ENCODE peak calls at places on chromosomes 4 and X, in four cellular contexts. E, N, K and Q are unnamed samples.
A peak's percentile ranks its signal among the peaks of the same experiment; 100 is the strongest.

GRCh38 chrX:18875256-18875878 is 108.5 kb downstream of the PHKA2 start:
- DNase-seq in E (no peak), N (no peak), K (no peak), Q (no peak)

GRCh38 chr4:82362565-82362964 is 11.2 kb downstream of the HNRNPD start:
- DNase-seq in E (no peak), N (no peak), K (no peak), Q (no peak)

GRCh38 chrX:109920868-109921267 is 82.0 kb upstream of the TMEM164 start:
- DNase-seq in E (no peak), N (no peak), K (no peak), Q (no peak)

GRCh38 chr4:32140636-32141035 is 1420.5 kb downstream of the PCDH7 start:
- DNase-seq in E (no peak), N (peak; percentile 47), K (peak; percentile 89), Q (peak; percentile 82)

GRCh38 chr4:161364681-161365080 is 799.1 kb downstream of the FSTL5 start:
- DNase-seq in E (no peak), N (no peak), K (no peak), Q (no peak)

GRCh38 chrX:131792356-131792749 is 230.7 kb upstream of the STK26 start:
- DNase-seq in E (peak; percentile 77), N (peak; percentile 94), K (peak; percentile 98), Q (peak; percentile 87)

GRCh38 chrX:8433296-8434094 is 31.1 kb upstream of the VCX3B start:
- DNase-seq in E (no peak), N (no peak), K (no peak), Q (no peak)

GRCh38 chr4:3868146-3868840 is 102.1 kb downstream of the ADRA2C start:
- DNase-seq in E (no peak), N (peak; percentile 20), K (peak; percentile 10), Q (peak; percentile 23)

GRCh38 chr4:45072981-45073380 is 346.6 kb upstream of the GNPDA2 start:
- DNase-seq in E (no peak), N (no peak), K (no peak), Q (no peak)

GRCh38 chrX:84248226-84248625 is 60.2 kb upstream of the RPS6KA6 start:
- DNase-seq in E (no peak), N (peak; percentile 79), K (peak; percentile 25), Q (peak; percentile 1)

GRCh38 chr4:40976343-40976742 is 226.6 kb downstream of the NSUN7 start:
- DNase-seq in E (no peak), N (peak; percentile 70), K (peak; percentile 84), Q (no peak)

GRCh38 chr4:159282944-159283343 is 180.1 kb downstream of the RAPGEF2 start:
- DNase-seq in E (no peak), N (no peak), K (no peak), Q (no peak)

GRCh38 chr4:103018391-103019318 is 850 bp downstream of the SLC9B1 start:
- DNase-seq in E (no peak), N (no peak), K (no peak), Q (peak; percentile 9)

GRCh38 chr4:183987529-183987946 is 82.4 kb downstream of the STOX2 start:
- DNase-seq in E (peak; percentile 68), N (peak; percentile 91), K (peak; percentile 85), Q (peak; percentile 88)
- H3K4me3 ChIP-seq in E (no peak overlapping the region), N (peak overlapping the region; percentile 34), K (peak overlapping the region; percentile 58), Q (peak overlapping the region; percentile 52)

GRCh38 chr4:182560358-182560757 is 317.2 kb downstream of the TENM3 start:
- DNase-seq in E (no peak), N (peak; percentile 76), K (no peak), Q (peak; percentile 50)
- H3K4me3 ChIP-seq in E (no peak overlapping the region), N (peak overlapping the region; percentile 44), K (no peak overlapping the region), Q (peak overlapping the region; percentile 22)

DNA sequence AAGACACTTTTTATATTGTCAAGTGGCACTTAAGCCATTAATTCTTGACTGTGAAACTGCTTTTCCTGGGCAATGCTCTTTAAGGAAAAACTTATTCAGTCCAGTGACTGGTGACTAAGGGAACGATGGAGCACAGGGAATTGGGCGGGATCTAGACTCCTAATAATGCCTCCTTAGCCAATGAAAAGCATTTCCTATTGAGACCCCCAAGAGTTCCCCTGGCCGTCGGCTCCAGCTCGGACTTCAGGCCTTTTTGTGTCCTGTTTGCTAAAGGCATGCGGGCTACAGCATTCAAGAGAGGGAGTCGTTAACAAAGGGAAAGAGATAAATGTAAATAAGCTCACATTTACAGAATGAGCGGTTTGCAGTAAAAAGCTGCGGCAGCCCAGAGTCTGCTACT is at the start of gene LPAR4:
- DNase-seq in E (no peak), N (no peak), K (peak; percentile 6), Q (no peak)
- H3K4me3 ChIP-seq in E (no peak within 1 kb of the TSS), N (peak within 1 kb of the TSS; percentile 42), K (peak within 1 kb of the TSS; percentile 36), Q (peak within 1 kb of the TSS; percentile 54)

GRCh38 chr4:85126991-85127591 is 160.6 kb upstream of the WDFY3 start:
- DNase-seq in E (no peak), N (no peak), K (no peak), Q (no peak)
- H3K4me3 ChIP-seq in E (no peak overlapping the region), N (no peak overlapping the region), K (no peak overlapping the region), Q (no peak overlapping the region)

DNA sequence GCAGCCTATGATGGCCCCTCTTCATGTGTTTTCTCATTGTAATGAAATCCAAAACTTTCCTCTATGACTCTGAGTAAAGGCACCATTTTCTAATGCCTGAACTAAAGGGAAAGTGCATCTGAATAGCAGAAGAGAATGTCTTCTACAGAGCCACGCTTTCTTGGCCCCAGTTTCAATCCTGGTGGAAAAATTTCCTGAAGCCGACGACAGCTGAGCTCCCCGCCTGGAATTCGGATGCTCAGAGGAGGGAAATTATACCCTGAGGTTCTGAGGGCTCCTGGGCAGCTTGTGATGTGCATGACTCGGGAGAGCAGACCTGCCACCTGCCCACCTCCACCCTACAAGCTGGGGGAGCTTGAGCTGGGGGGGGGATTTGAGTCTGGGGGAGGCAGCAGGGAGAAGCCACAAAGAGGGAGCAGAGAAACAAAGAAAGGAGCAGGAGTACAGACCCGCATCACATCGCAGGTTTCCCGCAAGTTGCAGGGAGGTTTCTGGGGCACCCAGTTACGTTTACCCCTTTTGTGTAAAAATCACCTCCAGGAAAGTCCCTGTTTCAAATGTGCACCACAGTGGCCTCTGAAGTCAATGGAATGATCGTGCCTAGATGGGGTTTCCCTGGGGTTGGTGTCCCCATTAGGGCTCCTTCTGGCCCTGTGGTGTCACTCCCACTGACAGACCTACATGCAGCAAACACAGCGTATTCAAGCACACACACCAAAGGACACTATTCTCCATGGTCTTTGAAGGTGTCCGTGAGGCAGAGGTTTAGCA is 145.6 kb upstream of the RBPJ start:
- DNase-seq in E (no peak), N (no peak), K (no peak), Q (no peak)
- H3K4me3 ChIP-seq in E (no peak overlapping the region), N (no peak overlapping the region), K (no peak overlapping the region), Q (no peak overlapping the region)

DNA sequence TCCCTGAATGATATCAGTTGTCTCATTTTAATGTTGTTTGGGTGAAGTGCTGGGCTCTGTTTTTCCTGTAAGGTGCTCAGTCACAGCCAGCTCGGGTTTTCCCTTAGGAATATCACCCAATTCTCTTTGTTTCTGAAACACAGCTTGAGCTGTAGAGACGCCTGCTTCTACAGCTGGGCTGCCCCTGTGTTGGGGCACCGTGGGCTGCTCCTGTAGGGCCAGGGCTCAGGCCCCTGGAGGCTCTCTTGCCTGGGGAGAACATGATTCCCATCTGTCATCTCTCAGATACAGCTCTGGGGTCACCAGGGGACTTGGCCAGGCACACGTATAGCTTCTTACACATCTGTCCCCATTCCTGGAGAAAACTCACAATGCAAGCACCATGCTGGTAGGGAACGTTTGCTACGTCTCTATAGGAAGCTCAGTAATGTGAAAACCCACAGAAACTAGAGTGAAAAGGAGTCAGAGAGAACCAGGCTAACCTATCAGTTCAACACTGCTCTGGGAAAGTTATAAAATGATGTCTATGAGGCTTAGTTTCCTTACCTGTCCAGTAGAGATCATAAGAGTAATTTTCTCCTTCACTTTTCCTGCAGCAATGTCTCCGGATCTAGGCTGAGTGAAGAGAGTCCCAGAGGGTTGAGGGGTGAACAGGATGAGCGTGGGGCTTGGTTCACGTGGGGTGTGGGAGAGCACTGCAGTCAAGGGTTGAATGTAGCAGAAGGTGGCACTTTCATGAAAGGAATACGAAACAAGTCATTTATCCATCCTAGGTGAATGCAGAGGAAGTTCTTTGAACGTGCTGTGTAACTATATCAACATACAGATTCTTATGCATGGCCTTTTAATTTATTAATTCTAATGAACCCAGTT is 14.5 kb downstream of the FHDC1 start:
- DNase-seq in E (no peak), N (no peak), K (no peak), Q (no peak)
- H3K4me3 ChIP-seq in E (no peak overlapping the region), N (no peak overlapping the region), K (no peak overlapping the region), Q (no peak overlapping the region)

DNA sequence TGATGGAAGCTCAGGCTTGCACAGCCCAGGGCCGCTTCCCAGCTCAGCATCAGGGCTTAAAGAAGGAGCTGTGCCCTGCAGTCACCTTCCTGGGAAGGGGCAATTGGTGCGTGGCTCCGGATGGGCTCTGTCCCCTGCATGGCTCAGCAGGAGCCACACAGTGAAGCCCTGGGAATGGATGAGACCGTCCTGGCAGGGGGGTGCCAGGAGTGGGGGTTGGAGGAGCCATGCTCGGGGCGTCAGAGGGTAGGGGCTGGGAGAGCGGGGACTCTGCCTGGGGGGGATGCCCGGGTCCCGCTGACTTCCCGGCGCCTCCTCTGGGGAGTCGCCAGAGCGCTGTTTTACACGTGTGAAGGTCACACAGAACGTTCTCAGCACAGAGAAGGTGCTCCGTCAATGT is 184.1 kb downstream of the AFAP1 start:
- DNase-seq in E (no peak), N (no peak), K (no peak), Q (no peak)
- H3K4me3 ChIP-seq in E (no peak overlapping the region), N (no peak overlapping the region), K (no peak overlapping the region), Q (no peak overlapping the region)

GRCh38 chr4:138308421-138308820 is 66.3 kb upstream of the SLC7A11 start:
- DNase-seq in E (no peak), N (peak; percentile 76), K (peak; percentile 31), Q (peak; percentile 50)
- H3K4me3 ChIP-seq in E (no peak overlapping the region), N (no peak overlapping the region), K (no peak overlapping the region), Q (no peak overlapping the region)

GRCh38 chr4:184806711-184807110 is 19.1 kb downstream of the ACSL1 start:
- DNase-seq in E (no peak), N (no peak), K (no peak), Q (no peak)
- H3K4me3 ChIP-seq in E (no peak overlapping the region), N (no peak overlapping the region), K (no peak overlapping the region), Q (no peak overlapping the region)